ENCODE peak calls at places on chromosomes 12 and 14, in five cellular contexts. One of them, this sample, is unnamed.

GRCh38 chr14:93007225-93007997 is 84.5 kb downstream of the CHGA start:
- DNase-seq in endothelial cell of umbilical vein: no peak
- DNase-seq in K562: no peak
- DNase-seq in A549: peak
- DNase-seq in WTC11: no peak
- DNase-seq in this sample: no peak

GRCh38 chr12:100868487-100868886 is 73.9 kb downstream of the ANO4 start:
- DNase-seq in endothelial cell of umbilical vein: no peak
- DNase-seq in K562: no peak
- DNase-seq in A549: no peak
- DNase-seq in WTC11: no peak
- DNase-seq in this sample: no peak

GRCh38 chr14:61673305-61673704 is 22.0 kb upstream of the HIF1A start:
- DNase-seq in endothelial cell of umbilical vein: peak
- DNase-seq in A549: no peak
- DNase-seq in K562: no peak
- DNase-seq in WTC11: no peak
- DNase-seq in this sample: no peak

GRCh38 chr12:131112690-131113290 is 159.1 kb downstream of the ADGRD1 start:
- DNase-seq in endothelial cell of umbilical vein: no peak
- DNase-seq in K562: no peak
- DNase-seq in A549: no peak
- DNase-seq in WTC11: no peak
- DNase-seq in this sample: no peak

GRCh38 chr12:46659844-46660243 is 166.0 kb downstream of the SLC38A4 start:
- DNase-seq in A549: no peak
- DNase-seq in K562: no peak
- DNase-seq in WTC11: no peak
- DNase-seq in endothelial cell of umbilical vein: peak
- DNase-seq in this sample: no peak

GRCh38 chr12:8449293-8449944 is 6.3 kb upstream of the CLEC6A start:
- DNase-seq in endothelial cell of umbilical vein: peak
- DNase-seq in A549: no peak
- DNase-seq in WTC11: no peak
- DNase-seq in K562: no peak
- DNase-seq in this sample: no peak

GRCh38 chr14:44700694-44701093 is 193.6 kb upstream of the FSCB start:
- DNase-seq in K562: no peak
- DNase-seq in endothelial cell of umbilical vein: no peak
- DNase-seq in WTC11: no peak
- DNase-seq in A549: no peak
- DNase-seq in this sample: no peak

GRCh38 chr14:76389841-76390240 is 13.9 kb downstream of the ESRRB start:
- DNase-seq in WTC11: no peak
- DNase-seq in A549: no peak
- DNase-seq in K562: no peak
- DNase-seq in endothelial cell of umbilical vein: no peak
- DNase-seq in this sample: no peak

GRCh38 chr14:73977896-73978295 is 27.8 kb downstream of the COQ6 start:
- DNase-seq in WTC11: no peak
- DNase-seq in A549: no peak
- DNase-seq in K562: no peak
- DNase-seq in endothelial cell of umbilical vein: no peak
- DNase-seq in this sample: no peak

GRCh38 chr12:25894759-25895158 is 63.7 kb upstream of the RASSF8 start:
- DNase-seq in K562: no peak
- DNase-seq in WTC11: no peak
- DNase-seq in endothelial cell of umbilical vein: no peak
- DNase-seq in A549: no peak
- DNase-seq in this sample: no peak

GRCh38 chr14:91749857-91750256 is 18.0 kb upstream of the CATSPERB start:
- DNase-seq in A549: no peak
- DNase-seq in K562: no peak
- DNase-seq in endothelial cell of umbilical vein: no peak
- DNase-seq in WTC11: no peak
- DNase-seq in this sample: no peak

GRCh38 chr12:45644521-45644920 is 85.0 kb upstream of the ARID2 start:
- DNase-seq in A549: no peak
- DNase-seq in WTC11: no peak
- DNase-seq in endothelial cell of umbilical vein: peak
- DNase-seq in K562: no peak
- DNase-seq in this sample: no peak

GRCh38 chr14:50333010-50333409 is 20.9 kb downstream of the DMAC2L start:
- DNase-seq in endothelial cell of umbilical vein: peak
- DNase-seq in WTC11: no peak
- DNase-seq in A549: no peak
- DNase-seq in K562: no peak
- DNase-seq in this sample: no peak

GRCh38 chr12:127393896-127394295 is 873.1 kb upstream of the TMEM132C start:
- DNase-seq in endothelial cell of umbilical vein: no peak
- DNase-seq in K562: no peak
- DNase-seq in A549: no peak
- DNase-seq in WTC11: no peak
- DNase-seq in this sample: no peak

GRCh38 chr12:58293308-58293983 is 352.1 kb downstream of the ATP23 start:
- DNase-seq in endothelial cell of umbilical vein: no peak
- DNase-seq in WTC11: no peak
- DNase-seq in K562: no peak
- DNase-seq in A549: no peak
- DNase-seq in this sample: no peak

GRCh38 chr14:95338436-95338835 is 18.7 kb upstream of the CLMN start:
- DNase-seq in K562: no peak
- DNase-seq in endothelial cell of umbilical vein: no peak
- DNase-seq in WTC11: no peak
- DNase-seq in A549: no peak
- DNase-seq in this sample: no peak

GRCh38 chr12:53939141-53940108 is 794 bp downstream of the HOXC13 start:
- DNase-seq in endothelial cell of umbilical vein: no peak
- DNase-seq in WTC11: peak
- DNase-seq in K562: no peak
- DNase-seq in A549: peak
- DNase-seq in this sample: peak

GRCh38 chr12:93079976-93080375 is 150.9 kb upstream of the EEA1 start:
- DNase-seq in WTC11: no peak
- DNase-seq in A549: no peak
- DNase-seq in endothelial cell of umbilical vein: no peak
- DNase-seq in K562: no peak
- DNase-seq in this sample: no peak

GRCh38 chr14:104444159-104445030 is 135.2 kb upstream of the C14orf180 start:
- DNase-seq in WTC11: no peak
- DNase-seq in A549: no peak
- DNase-seq in K562: no peak
- DNase-seq in endothelial cell of umbilical vein: no peak
- DNase-seq in this sample: no peak

GRCh38 chr12:122886851-122887816 is 8.8 kb downstream of the VPS37B start:
- DNase-seq in K562: peak
- DNase-seq in WTC11: no peak
- DNase-seq in A549: peak
- DNase-seq in endothelial cell of umbilical vein: peak
- DNase-seq in this sample: no peak

GRCh38 chr14:103770902-103771301 is 55.3 kb downstream of the ZFYVE21 start:
- DNase-seq in endothelial cell of umbilical vein: no peak
- DNase-seq in K562: no peak
- DNase-seq in WTC11: no peak
- DNase-seq in A549: no peak
- DNase-seq in this sample: no peak

GRCh38 chr12:18431776-18432175 is 170.5 kb downstream of the PIK3C2G start:
- DNase-seq in endothelial cell of umbilical vein: no peak
- DNase-seq in A549: no peak
- DNase-seq in WTC11: no peak
- DNase-seq in K562: no peak
- DNase-seq in this sample: no peak

GRCh38 chr12:53381739-53382630 is 2.0 kb downstream of the SP1 start:
- DNase-seq in A549: no peak
- DNase-seq in endothelial cell of umbilical vein: peak
- DNase-seq in K562: peak
- DNase-seq in WTC11: peak
- DNase-seq in this sample: peak

GRCh38 chr12:108381793-108382436 is 42.8 kb upstream of the CMKLR1 start:
- DNase-seq in endothelial cell of umbilical vein: peak
- DNase-seq in WTC11: peak
- DNase-seq in K562: no peak
- DNase-seq in A549: no peak
- DNase-seq in this sample: no peak
- TF ChIP-seq JUN in endothelial cell of umbilical vein: no peak
- TF ChIP-seq JUN in WTC11: no peak
- TF ChIP-seq JUN in K562: no peak
- TF ChIP-seq JUN in A549: no peak
- TF ChIP-seq JUN in this sample: no peak

DNA sequence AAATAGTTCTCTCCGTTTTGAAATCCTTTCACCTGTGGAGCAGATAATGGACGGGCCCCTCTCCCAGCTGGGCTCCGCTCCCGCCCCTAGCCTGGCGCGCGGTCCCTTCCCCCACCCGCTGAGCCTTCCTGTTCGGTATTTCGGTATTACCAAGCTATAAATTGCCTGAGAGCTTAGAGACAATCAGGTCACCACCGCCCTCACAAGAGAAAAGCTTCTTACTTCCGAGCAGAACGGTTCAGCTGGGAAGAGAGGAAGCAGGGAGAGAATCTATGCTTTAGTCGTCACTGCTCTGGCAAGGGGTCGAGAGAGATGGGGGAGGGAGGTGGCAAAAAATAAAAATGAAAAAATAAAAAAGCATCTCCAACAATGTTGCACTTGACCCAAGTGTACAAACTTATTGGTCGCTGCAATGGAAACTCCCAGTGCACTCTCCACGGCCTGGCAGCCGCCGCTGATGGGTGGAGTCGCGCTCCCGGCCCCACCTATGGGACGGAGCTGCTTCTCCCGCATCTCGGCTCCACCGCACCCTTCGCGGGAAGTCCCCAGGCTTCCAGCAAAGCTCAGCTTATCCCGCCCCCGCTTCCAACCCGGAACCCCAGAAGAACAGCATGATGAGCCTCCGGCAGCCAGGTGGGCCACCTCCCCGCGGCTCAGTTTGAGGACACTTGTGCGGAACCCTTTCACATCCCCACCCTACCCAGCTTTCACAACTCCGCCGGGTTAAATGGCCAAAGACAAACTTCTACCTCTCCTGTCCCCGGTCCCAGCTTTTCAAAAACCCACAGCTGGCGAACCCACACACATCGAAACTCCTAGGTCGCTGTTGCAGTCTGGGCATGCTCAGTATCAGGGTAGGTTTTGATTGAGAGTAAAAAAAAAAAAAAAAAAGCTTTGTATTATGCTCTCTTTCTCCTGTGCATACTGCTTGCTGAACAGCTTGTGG is 819 bp upstream of the SYT1 start:
- DNase-seq in WTC11: peak
- DNase-seq in K562: no peak
- DNase-seq in A549: peak
- DNase-seq in endothelial cell of umbilical vein: peak
- DNase-seq in this sample: no peak
- TF ChIP-seq JUN in WTC11: no peak
- TF ChIP-seq JUN in K562: no peak
- TF ChIP-seq JUN in A549: no peak
- TF ChIP-seq JUN in endothelial cell of umbilical vein: no peak
- TF ChIP-seq JUN in this sample: no peak

GRCh38 chr14:48454887-48455286 is 779.5 kb upstream of the MDGA2 start:
- DNase-seq in K562: no peak
- DNase-seq in endothelial cell of umbilical vein: no peak
- DNase-seq in WTC11: no peak
- DNase-seq in A549: no peak
- DNase-seq in this sample: no peak
- TF ChIP-seq JUN in K562: no peak
- TF ChIP-seq JUN in endothelial cell of umbilical vein: no peak
- TF ChIP-seq JUN in WTC11: no peak
- TF ChIP-seq JUN in A549: no peak
- TF ChIP-seq JUN in this sample: no peak

DNA sequence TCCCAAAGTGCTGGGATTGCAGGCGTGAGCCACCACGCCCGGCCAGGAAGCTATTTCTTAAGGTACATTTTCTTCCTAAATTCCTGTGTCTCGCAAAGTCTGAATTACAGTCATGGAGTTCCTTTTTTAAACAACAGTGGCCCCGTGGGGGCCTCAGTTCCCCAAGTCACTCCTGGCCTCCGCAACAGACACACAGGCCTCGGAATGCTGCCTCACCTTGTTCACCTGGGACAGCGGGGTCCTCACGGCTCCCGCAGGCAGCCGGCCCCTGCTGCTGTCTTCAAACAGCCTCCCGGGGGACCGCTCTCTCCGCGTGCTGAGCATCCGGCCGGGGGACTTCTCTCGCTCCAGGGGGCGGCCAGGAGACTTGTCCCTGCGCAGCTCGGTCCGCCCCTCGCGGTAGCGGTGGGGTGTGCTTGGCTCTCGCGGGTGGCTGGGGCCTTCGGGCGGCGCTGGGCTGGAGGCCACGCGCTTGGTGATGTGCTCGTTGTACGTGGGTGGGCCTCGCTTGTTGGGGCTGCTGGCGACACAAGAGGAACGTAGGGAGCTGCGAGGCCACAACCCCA is 22.1 kb downstream of the PRKAB1 start:
- DNase-seq in endothelial cell of umbilical vein: no peak
- DNase-seq in WTC11: no peak
- DNase-seq in A549: no peak
- DNase-seq in K562: no peak
- DNase-seq in this sample: no peak
- TF ChIP-seq JUN in endothelial cell of umbilical vein: no peak
- TF ChIP-seq JUN in WTC11: no peak
- TF ChIP-seq JUN in A549: no peak
- TF ChIP-seq JUN in K562: no peak
- TF ChIP-seq JUN in this sample: no peak

GRCh38 chr12:63047146-63047545 is 103.9 kb downstream of the AVPR1A start:
- DNase-seq in WTC11: no peak
- DNase-seq in endothelial cell of umbilical vein: no peak
- DNase-seq in A549: no peak
- DNase-seq in K562: no peak
- DNase-seq in this sample: no peak

GRCh38 chr12:63056649-63057048 is 94.4 kb downstream of the AVPR1A start:
- DNase-seq in K562: no peak
- DNase-seq in A549: no peak
- DNase-seq in WTC11: no peak
- DNase-seq in endothelial cell of umbilical vein: no peak
- DNase-seq in this sample: no peak

DNA sequence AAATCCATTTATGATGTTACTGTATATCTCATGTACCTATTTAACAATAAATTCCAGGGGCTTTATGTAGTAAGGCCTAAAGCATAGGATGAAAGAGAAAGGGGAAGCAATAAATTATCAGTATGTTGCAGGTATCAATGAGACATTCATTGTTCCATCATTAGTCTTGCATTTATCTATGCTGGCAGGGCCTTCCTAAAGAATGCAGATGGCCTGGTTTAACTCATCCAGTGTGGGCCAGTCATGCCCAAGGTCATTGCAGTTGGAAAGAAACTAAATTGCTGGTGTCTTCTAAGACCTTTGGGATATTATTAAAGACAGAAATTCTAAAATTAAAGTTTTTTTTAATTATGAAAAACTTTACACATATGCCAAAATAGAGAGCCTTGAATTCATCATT is 98.3 kb downstream of the AVPR1A start:
- DNase-seq in WTC11: no peak
- DNase-seq in endothelial cell of umbilical vein: no peak
- DNase-seq in A549: no peak
- DNase-seq in K562: no peak
- DNase-seq in this sample: no peak
- TF ChIP-seq JUN in WTC11: no peak
- TF ChIP-seq JUN in endothelial cell of umbilical vein: no peak
- TF ChIP-seq JUN in A549: no peak
- TF ChIP-seq JUN in K562: no peak
- TF ChIP-seq JUN in this sample: no peak

This sample was measured in HepG2.